ENCODE peak calls at places on chromosome 22, in nine cellular contexts. W is endothelial cell of umbilical vein, I is A549, Y is WTC11, X is SK-N-SH, G is HepG2, U is HCT116, H is K562, T is H1. F is an unnamed sample.

GRCh38 chr22:36432592-36433317 is 45.0 kb upstream of the MYH9 start:
- DNase-seq in W (no peak), I (no peak), Y (no peak), X (no peak), G (peak), U (no peak), H (no peak), T (no peak), F (no peak)

GRCh38 chr22:19645905-19646304 is 68.4 kb upstream of the SEPTIN5 start:
- DNase-seq in W (no peak), I (no peak), Y (no peak), X (no peak), G (no peak), U (no peak), H (no peak), T (no peak), F (no peak)

GRCh38 chr22:33883561-33883960 is 36.7 kb downstream of the LARGE1 start:
- DNase-seq in W (no peak), I (no peak), Y (no peak), X (no peak), G (no peak), U (no peak), H (no peak), T (no peak), F (peak)

GRCh38 chr22:26604368-26604767 is 13.5 kb downstream of the CRYBB1 start:
- DNase-seq in W (no peak), I (no peak), Y (no peak), X (no peak), G (no peak), U (no peak), H (no peak), T (no peak), F (no peak)

GRCh38 chr22:21996175-21996574 is 13.6 kb upstream of the TOP3B start:
- DNase-seq in W (no peak), I (no peak), Y (no peak), X (no peak), G (no peak), U (no peak), H (no peak), T (no peak), F (no peak)

GRCh38 chr22:16957781-16958180 is 50.2 kb downstream of the GAB4 start:
- DNase-seq in W (no peak), I (no peak), Y (no peak), X (no peak), G (no peak), U (no peak), H (peak), T (no peak), F (no peak)

GRCh38 chr22:44860311-44860710 is 107.9 kb downstream of the ARHGAP8 start:
- DNase-seq in W (no peak), I (no peak), Y (no peak), X (no peak), G (no peak), U (no peak), H (no peak), T (no peak), F (no peak)

GRCh38 chr22:40580631-40581030 is 55.9 kb downstream of the MRTFA start:
- DNase-seq in W (no peak), I (no peak), Y (no peak), X (no peak), G (no peak), U (no peak), H (no peak), T (no peak), F (no peak)

GRCh38 chr22:19731736-19732135 is 8.4 kb downstream of the GP1BB start:
- DNase-seq in W (no peak), I (no peak), Y (no peak), X (no peak), G (no peak), U (no peak), H (no peak), T (no peak), F (no peak)

GRCh38 chr22:22856364-22856763 is 31.3 kb upstream of the IGLL5 start:
- DNase-seq in W (no peak), I (no peak), Y (no peak), X (no peak), G (no peak), U (no peak), H (no peak), T (no peak), F (no peak)

GRCh38 chr22:17597217-17597616 is 31.3 kb downstream of the ATP6V1E1 start:
- DNase-seq in W (no peak), I (no peak), Y (no peak), X (no peak), G (no peak), U (no peak), H (no peak), T (no peak), F (no peak)

GRCh38 chr22:30433773-30434172 is 8.2 kb downstream of the MTFP1 start:
- DNase-seq in W (no peak), I (no peak), Y (no peak), X (no peak), G (no peak), U (no peak), H (no peak), T (no peak), F (no peak)

GRCh38 chr22:45006101-45006872 is 3.5 kb downstream of the PHF21B start:
- DNase-seq in W (no peak), I (no peak), Y (no peak), X (no peak), G (no peak), U (no peak), H (no peak), T (no peak), F (no peak)

GRCh38 chr22:19330865-19331418 is 39.4 kb upstream of the CLTCL1 start:
- DNase-seq in W (no peak), I (no peak), Y (no peak), X (no peak), G (no peak), U (no peak), H (peak), T (no peak), F (no peak)

GRCh38 chr22:36197065-36197440 is 4.6 kb downstream of the APOL4 start:
- DNase-seq in W (peak), I (no peak), Y (peak), X (peak), G (no peak), U (no peak), H (peak), T (peak), F (peak)

GRCh38 chr22:40890881-40891280 is 29.0 kb upstream of the DNAJB7 start:
- DNase-seq in W (no peak), I (no peak), Y (no peak), X (no peak), G (no peak), U (no peak), H (no peak), T (no peak), F (no peak)

GRCh38 chr22:20191803-20192202 is 40.9 kb upstream of the CCDC188 start:
- DNase-seq in W (no peak), I (no peak), Y (no peak), X (no peak), G (no peak), U (no peak), H (no peak), T (no peak), F (no peak)

GRCh38 chr22:31800065-31800464 is 46.2 kb downstream of the DEPDC5 start:
- DNase-seq in W (no peak), I (no peak), Y (no peak), X (no peak), G (no peak), U (peak), H (no peak), T (no peak), F (no peak)

GRCh38 chr22:44990328-44990727 is 19.5 kb downstream of the PHF21B start:
- DNase-seq in W (no peak), I (no peak), Y (no peak), X (no peak), G (no peak), U (no peak), H (no peak), T (no peak), F (no peak)

GRCh38 chr22:47154621-47155081 is 392.2 kb downstream of the TBC1D22A start:
- DNase-seq in W (no peak), I (no peak), Y (no peak), X (peak), G (no peak), U (no peak), H (no peak), T (no peak), F (no peak)
- TF ChIP-seq CTCF in W (no peak), I (no peak), Y (no peak), X (no peak), G (no peak), U (no peak), H (no peak), T (no peak), F (no peak)

GRCh38 chr22:43434601-43435311 is 22.9 kb downstream of the MPPED1 start:
- DNase-seq in W (no peak), I (no peak), Y (no peak), X (no peak), G (no peak), U (no peak), H (no peak), T (no peak), F (no peak)

GRCh38 chr22:43437871-43438475 is 26.2 kb downstream of the MPPED1 start:
- DNase-seq in W (no peak), I (no peak), Y (no peak), X (no peak), G (no peak), U (no peak), H (no peak), T (no peak), F (no peak)

GRCh38 chr22:43436536-43437267 is 24.9 kb downstream of the MPPED1 start:
- DNase-seq in W (no peak), I (no peak), Y (no peak), X (no peak), G (no peak), U (no peak), H (no peak), T (no peak), F (no peak)

GRCh38 chr22:43433904-43434600 is 22.2 kb downstream of the MPPED1 start:
- DNase-seq in W (no peak), I (no peak), Y (no peak), X (no peak), G (no peak), U (no peak), H (no peak), T (no peak), F (no peak)

DNA sequence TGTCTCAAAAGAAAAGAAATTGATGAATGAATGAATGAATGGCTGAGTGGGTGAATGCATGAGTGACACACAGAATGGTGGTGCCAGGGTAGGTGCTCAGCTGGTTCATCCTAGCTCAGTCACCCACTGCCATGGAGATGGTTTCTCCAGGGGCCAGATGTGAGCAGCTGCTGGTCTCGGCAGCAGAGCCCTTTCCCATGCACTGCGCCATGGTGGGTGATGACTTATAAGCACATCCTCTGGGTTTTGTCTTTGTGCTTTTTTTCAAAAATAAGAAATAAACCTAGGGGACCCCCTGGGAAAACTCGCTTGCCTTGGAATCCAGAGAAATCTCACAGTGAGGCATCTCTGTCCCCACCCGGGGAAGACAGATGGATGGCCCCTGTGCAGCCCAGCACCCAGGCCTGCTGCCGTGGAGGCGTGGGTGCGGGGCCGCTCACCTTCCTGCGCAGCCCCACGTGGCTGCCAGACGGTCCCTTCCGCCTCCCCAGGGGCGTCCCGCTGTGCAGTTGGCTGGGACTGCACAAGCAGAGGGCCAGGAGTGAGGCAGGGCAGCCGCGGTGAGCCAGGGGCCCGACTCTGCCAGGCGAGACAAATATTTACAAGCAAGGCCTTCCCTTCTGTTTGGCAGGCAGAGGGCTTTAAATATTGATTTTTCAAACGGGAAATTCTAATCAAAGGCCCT is 24.2 kb downstream of the MPPED1 start:
- DNase-seq in W (no peak), I (no peak), Y (no peak), X (no peak), G (no peak), U (no peak), H (no peak), T (no peak), F (no peak)
- TF ChIP-seq MAX in W (no peak), I (no peak), Y (no peak), X (no peak), G (no peak), U (no peak), H (no peak), T (no peak), F (no peak)

DNA sequence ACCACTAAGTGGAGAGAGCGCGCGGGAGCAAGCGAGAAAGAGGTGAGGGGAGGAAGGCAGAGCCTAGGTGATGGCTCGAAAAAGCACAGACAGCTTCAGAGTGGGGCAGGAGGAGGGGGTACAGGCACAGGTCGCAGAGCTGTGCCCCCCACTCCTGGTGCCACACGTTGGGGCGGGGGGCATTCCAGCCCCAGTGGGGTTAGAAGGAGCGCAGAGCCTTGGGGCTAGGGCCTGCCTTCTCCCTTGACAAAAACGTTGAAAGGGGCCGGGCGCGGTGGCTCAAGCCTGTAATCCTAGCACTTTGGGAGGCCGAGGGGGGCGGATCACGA is 41.6 kb upstream of the ISX start:
- DNase-seq in W (no peak), I (no peak), Y (no peak), X (no peak), G (no peak), U (no peak), H (no peak), T (no peak), F (no peak)
- TF ChIP-seq CTCF in W (no peak), I (no peak), Y (no peak), X (no peak), G (no peak), U (no peak), H (no peak), T (no peak), F (no peak)

GRCh38 chr22:39368402-39368801 is 18.6 kb downstream of the SYNGR1 start:
- DNase-seq in W (no peak), I (no peak), Y (no peak), X (no peak), G (no peak), U (no peak), H (no peak), T (no peak), F (peak)
- TF ChIP-seq MAX in W (no peak), I (no peak), Y (no peak), X (no peak), G (no peak), U (no peak), H (no peak), T (no peak), F (no peak)

DNA sequence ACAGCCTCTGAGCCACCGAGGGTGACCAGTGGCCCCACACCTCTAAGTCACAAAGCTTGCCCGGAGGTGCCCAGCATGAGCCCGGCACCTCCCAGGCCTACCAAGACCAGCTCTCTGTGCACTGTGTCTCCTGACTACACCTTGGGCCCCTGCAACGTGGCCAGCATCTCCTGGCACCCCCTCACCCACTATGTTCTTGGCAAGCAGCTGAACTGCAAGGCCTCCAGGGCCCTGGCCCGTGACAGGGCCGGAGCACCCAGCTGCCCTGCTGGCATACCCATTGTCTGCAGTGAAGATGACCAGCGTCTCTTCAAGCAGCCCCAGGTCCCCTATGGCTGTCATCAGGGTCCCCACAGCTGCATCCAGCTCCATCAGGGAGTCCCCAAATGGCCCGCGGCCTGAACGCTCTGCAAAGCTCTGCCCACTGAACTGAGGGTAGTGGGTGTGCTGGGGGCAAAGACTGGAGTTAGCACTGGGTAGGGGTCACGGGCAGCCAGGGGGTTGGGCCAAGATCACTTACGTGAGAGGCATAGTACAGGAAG is 1.6 kb downstream of the ARSA start:
- DNase-seq in W (no peak), I (no peak), Y (no peak), X (no peak), G (no peak), U (no peak), H (no peak), T (no peak), F (no peak)
- TF ChIP-seq CTCF in W (no peak), I (no peak), Y (no peak), X (no peak), G (no peak), U (no peak), H (no peak), T (no peak), F (no peak)

F was measured in NB4.